ENCODE peak calls at places on chromosomes 12 and 14, in nine cellular contexts. S, O, F, Z, Y, Q, U, X and N are unnamed samples.

GRCh38 chr12:54182086-54182485 is 6.7 kb downstream of the SMUG1 start:
- DNase-seq in S (no peak), O (no peak), F (no peak), Z (no peak), Y (no peak), Q (no peak), U (no peak), X (no peak), N (no peak)

GRCh38 chr12:54428050-54429013 is 9.3 kb upstream of the ITGA5 start:
- DNase-seq in S (no peak), O (peak), F (no peak), Z (peak), Y (no peak), Q (no peak), U (no peak), X (peak), N (peak)

GRCh38 chr12:21642707-21643389 is 14.8 kb downstream of the LDHB start:
- DNase-seq in S (no peak), O (no peak), F (no peak), Z (peak), Y (no peak), Q (no peak), U (no peak), X (no peak), N (peak)

GRCh38 chr14:106200539-106201310 is 674.3 kb downstream of the TMEM121 start:
- DNase-seq in S (no peak), O (no peak), F (no peak), Z (no peak), Y (no peak), Q (no peak), U (no peak), X (no peak), N (no peak)

GRCh38 chr14:74008843-74009499 is 10.1 kb downstream of the ENTPD5 start:
- DNase-seq in S (no peak), O (no peak), F (no peak), Z (no peak), Y (no peak), Q (no peak), U (no peak), X (no peak), N (no peak)

GRCh38 chr14:44854114-44854513 is 107.6 kb downstream of the KLHL28 start:
- DNase-seq in S (no peak), O (peak), F (no peak), Z (no peak), Y (no peak), Q (no peak), U (no peak), X (no peak), N (no peak)

GRCh38 chr12:16506394-16506793 is 99.6 kb downstream of the LMO3 start:
- DNase-seq in S (no peak), O (no peak), F (no peak), Z (no peak), Y (no peak), Q (no peak), U (no peak), X (no peak), N (no peak)

GRCh38 chr12:7681535-7681934 is 14.0 kb downstream of the GDF3 start:
- DNase-seq in S (no peak), O (no peak), F (no peak), Z (no peak), Y (no peak), Q (no peak), U (no peak), X (no peak), N (no peak)

GRCh38 chr14:33435911-33436310 is 497.2 kb downstream of the NPAS3 start:
- DNase-seq in S (no peak), O (no peak), F (no peak), Z (peak), Y (no peak), Q (no peak), U (no peak), X (no peak), N (peak)

GRCh38 chr12:69057742-69058141 is 124.8 kb upstream of the CPM start:
- DNase-seq in S (no peak), O (no peak), F (no peak), Z (no peak), Y (no peak), Q (peak), U (no peak), X (no peak), N (no peak)

GRCh38 chr14:36653412-36653811 is 8.2 kb upstream of the PAX9 start:
- DNase-seq in S (no peak), O (no peak), F (no peak), Z (no peak), Y (no peak), Q (no peak), U (no peak), X (no peak), N (no peak)

GRCh38 chr14:90388437-90388836 is 8.4 kb upstream of the CALM1 start:
- DNase-seq in S (no peak), O (peak), F (no peak), Z (peak), Y (no peak), Q (no peak), U (peak), X (peak), N (peak)

GRCh38 chr12:108653082-108653516 is 19.4 kb upstream of the SELPLG start:
- DNase-seq in S (no peak), O (no peak), F (no peak), Z (no peak), Y (no peak), Q (no peak), U (no peak), X (no peak), N (no peak)

GRCh38 chr12:66130267-66131066 is at the start of gene LLPH:
- DNase-seq in S (peak), O (peak), F (peak), Z (peak), Y (peak), Q (peak), U (peak), X (peak), N (peak)

GRCh38 chr12:5768171-5768879 is 176.7 kb downstream of the ANO2 start:
- DNase-seq in S (no peak), O (no peak), F (no peak), Z (no peak), Y (peak), Q (no peak), U (peak), X (no peak), N (no peak)

GRCh38 chr12:30515351-30515750 is 180.3 kb downstream of the IPO8 start:
- DNase-seq in S (no peak), O (no peak), F (peak), Z (peak), Y (no peak), Q (no peak), U (no peak), X (no peak), N (peak)

GRCh38 chr12:47577213-47577612 is 128.6 kb downstream of the RPAP3 start:
- DNase-seq in S (no peak), O (no peak), F (no peak), Z (no peak), Y (no peak), Q (no peak), U (no peak), X (no peak), N (no peak)

GRCh38 chr12:99670635-99671034 is 23.1 kb downstream of the GARIN6 start:
- DNase-seq in S (no peak), O (no peak), F (no peak), Z (no peak), Y (no peak), Q (no peak), U (no peak), X (no peak), N (no peak)

DNA sequence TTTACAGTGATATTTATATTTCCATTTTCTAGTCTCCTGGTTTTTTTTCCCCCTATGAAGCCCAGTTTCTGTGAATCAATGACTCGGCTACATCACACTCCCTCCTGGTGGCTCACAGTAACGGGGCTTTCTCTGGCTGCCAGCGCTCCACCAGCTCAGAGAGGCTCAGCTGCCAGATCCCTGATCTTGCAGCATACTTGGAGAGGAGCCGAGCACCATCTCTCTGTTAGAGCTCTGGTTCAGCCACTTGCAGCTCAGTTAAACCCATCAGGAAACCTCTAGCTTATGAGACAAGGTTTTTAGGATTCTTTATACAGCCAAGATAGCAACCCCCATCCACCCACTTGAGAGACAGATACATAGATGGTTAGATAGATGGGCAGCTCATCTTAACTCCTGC is 74.6 kb downstream of the CIT start:
- DNase-seq in S (no peak), O (no peak), F (no peak), Z (peak), Y (no peak), Q (peak), U (peak), X (no peak), N (no peak)
- TF ChIP-seq CTCF in S (no peak), O (no peak), F (no peak), Z (no peak), Y (no peak), Q (no peak), U (no peak), X (no peak), N (no peak)

GRCh38 chr12:114134922-114135321 is 168.8 kb upstream of the RBM19 start:
- DNase-seq in S (no peak), O (no peak), F (no peak), Z (no peak), Y (no peak), Q (no peak), U (no peak), X (no peak), N (no peak)

GRCh38 chr12:114136656-114137055 is 170.5 kb upstream of the RBM19 start:
- DNase-seq in S (no peak), O (no peak), F (no peak), Z (no peak), Y (no peak), Q (no peak), U (no peak), X (no peak), N (no peak)

GRCh38 chr12:114131824-114132223 is 165.7 kb upstream of the RBM19 start:
- DNase-seq in S (no peak), O (peak), F (no peak), Z (no peak), Y (no peak), Q (no peak), U (no peak), X (peak), N (no peak)
- TF ChIP-seq CTCF in S (no peak), O (no peak), F (no peak), Z (no peak), Y (no peak), Q (no peak), U (no peak), X (peak), N (no peak)

GRCh38 chr12:12705833-12706520 is 10.0 kb upstream of the GPR19 start:
- DNase-seq in S (no peak), O (no peak), F (no peak), Z (no peak), Y (no peak), Q (no peak), U (no peak), X (no peak), N (no peak)

GRCh38 chr12:12700249-12700648 is 4.3 kb upstream of the GPR19 start:
- DNase-seq in S (no peak), O (no peak), F (no peak), Z (no peak), Y (no peak), Q (no peak), U (no peak), X (no peak), N (no peak)

GRCh38 chr12:12701457-12701856 is 5.5 kb upstream of the GPR19 start:
- DNase-seq in S (no peak), O (peak), F (no peak), Z (no peak), Y (no peak), Q (no peak), U (no peak), X (peak), N (no peak)

GRCh38 chr12:12699345-12699744 is 3.4 kb upstream of the GPR19 start:
- DNase-seq in S (no peak), O (no peak), F (no peak), Z (no peak), Y (no peak), Q (no peak), U (no peak), X (no peak), N (no peak)

DNA sequence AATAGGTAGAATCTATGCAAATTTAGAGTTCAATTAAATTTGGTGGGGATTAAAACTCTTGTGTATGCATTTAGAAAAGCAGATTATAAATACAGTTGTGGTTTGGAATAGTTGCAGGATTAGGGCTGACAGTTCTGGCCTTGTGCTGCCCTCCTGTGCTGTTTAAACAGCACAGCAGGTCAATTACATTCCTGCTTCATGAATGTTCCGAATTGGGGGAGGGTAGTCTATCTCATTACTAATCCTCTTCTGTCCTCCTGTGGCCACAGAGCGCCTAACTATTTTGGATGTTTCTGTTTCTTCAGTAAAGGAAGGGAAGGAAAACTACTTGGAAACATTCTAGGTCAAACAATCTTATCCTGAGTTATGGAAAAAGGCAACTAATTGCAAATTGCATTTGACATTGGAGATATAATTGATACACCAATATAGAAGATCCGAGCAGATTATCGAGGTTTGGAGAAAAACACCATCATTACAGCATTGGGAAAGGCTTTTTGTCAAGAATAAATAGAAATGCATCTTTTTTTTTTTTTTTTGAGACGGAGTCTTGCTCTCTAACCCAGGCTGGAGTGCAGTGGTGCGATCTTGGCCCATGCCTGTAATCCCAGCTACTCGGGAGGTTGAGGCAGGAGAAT is 8.7 kb upstream of the GPR19 start:
- DNase-seq in S (peak), O (peak), F (peak), Z (peak), Y (no peak), Q (no peak), U (peak), X (peak), N (peak)
- TF ChIP-seq CTCF in S (peak), O (peak), F (peak), Z (peak), Y (peak), Q (peak), U (peak), X (peak), N (peak)

GRCh38 chr12:121400332-121401139 is 618 bp downstream of the RNF34 start:
- DNase-seq in S (peak), O (peak), F (peak), Z (peak), Y (peak), Q (peak), U (peak), X (peak), N (peak)
- TF ChIP-seq CTCF in S (no peak), O (no peak), F (no peak), Z (no peak), Y (no peak), Q (no peak), U (no peak), X (no peak), N (no peak)

DNA sequence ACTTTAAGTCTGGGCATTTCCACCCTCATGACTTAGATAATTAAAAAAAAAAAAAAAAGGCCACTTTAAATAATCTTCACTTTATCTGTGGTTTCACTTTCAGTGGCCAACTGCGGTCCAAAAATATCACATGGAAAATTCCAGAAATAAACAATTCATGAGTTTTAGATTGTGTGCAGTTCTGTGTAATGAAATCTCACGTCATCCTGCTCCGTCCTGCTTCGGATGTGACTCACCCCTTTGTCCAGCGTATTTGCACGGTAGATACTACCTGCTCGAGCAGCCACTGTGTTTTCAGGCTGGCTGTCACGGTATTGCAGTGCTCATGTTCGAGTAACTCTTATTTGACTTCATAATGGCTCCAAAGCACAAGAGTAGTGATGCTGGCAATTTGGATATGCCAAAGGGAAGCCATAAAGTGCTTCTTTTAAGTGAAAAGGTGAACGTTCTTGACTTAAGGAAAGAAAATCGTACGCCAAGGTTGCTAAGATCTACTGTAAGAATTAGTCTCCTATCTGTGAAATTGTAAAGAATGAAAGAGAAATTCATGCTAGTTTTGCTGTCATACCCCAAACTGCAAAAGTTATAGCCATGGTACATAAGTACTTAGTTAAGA is 2.4 kb downstream of the E2F7 start:
- DNase-seq in S (peak), O (no peak), F (no peak), Z (peak), Y (no peak), Q (no peak), U (no peak), X (no peak), N (peak)
- TF ChIP-seq CTCF in S (no peak), O (no peak), F (no peak), Z (no peak), Y (no peak), Q (no peak), U (no peak), X (no peak), N (no peak)

DNA sequence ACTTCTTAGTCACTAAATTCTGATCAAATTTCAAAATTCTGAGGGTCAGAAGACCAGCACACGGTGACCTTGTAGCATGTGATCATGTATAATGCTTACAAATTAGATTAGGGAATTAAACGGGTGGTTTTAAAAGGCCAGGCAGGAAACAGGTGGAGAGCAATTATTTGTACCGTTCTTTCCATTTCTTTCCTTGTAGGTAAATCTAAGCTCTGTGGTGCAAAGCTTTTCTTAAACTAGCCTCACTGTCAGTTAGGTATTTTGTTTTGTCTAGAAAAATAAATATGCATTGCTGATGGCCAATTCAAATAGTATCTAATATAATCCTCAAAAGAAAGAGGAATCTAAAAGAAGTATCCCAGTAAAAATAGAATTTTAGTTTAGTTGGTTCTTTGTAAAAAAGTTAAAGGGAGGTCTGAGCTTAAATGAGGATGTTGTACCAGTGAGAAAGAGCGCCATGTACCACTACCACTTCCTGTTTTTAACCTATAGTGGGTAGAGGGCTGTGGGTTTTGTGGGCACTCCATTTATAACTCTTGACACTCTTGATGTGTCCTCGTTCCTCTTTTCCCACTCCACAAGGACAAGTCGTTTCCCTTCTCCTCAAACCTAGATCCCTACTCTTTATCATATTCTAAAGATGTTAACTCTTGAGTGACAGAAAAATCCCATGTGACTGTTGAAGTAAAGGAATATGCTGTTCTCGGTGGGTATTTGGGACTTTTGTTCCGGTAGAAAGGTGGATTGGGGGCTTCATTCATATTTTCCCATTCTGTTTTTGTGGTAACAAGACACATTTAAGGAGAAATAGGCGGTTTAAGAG is 50.9 kb downstream of the SLC38A1 start:
- DNase-seq in S (no peak), O (no peak), F (no peak), Z (no peak), Y (no peak), Q (no peak), U (no peak), X (no peak), N (no peak)
- TF ChIP-seq CTCF in S (no peak), O (no peak), F (no peak), Z (no peak), Y (no peak), Q (no peak), U (no peak), X (no peak), N (no peak)

GRCh38 chr12:110606253-110606611 is 7.7 kb upstream of the TCTN1 start:
- DNase-seq in S (no peak), O (no peak), F (no peak), Z (no peak), Y (no peak), Q (no peak), U (no peak), X (no peak), N (no peak)

GRCh38 chr12:110597885-110598284 is 14.8 kb upstream of the PPTC7 start:
- DNase-seq in S (no peak), O (no peak), F (no peak), Z (no peak), Y (no peak), Q (no peak), U (no peak), X (no peak), N (no peak)

GRCh38 chr12:110599334-110599733 is 14.6 kb upstream of the TCTN1 start:
- DNase-seq in S (no peak), O (no peak), F (no peak), Z (no peak), Y (no peak), Q (no peak), U (no peak), X (no peak), N (no peak)

DNA sequence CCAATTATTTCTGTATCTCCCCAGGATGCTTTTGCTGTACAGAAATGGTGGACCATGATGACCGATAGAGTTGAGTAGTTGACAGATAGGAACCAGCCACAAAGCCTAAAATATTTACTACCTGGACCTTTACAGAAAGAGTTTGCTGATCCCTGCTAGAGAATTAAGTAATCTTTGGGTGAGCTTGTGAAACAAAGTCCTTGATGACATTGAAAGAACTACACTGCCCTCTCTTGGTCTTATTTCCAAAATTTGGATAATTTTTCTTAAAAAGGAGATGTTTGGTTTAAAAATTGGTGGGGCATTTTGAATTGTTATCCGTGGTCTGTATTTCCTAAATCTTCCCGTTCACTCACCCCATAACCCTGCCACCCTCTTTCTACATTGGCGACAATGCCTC is 13.7 kb upstream of the TCTN1 start:
- DNase-seq in S (no peak), O (no peak), F (peak), Z (peak), Y (no peak), Q (no peak), U (no peak), X (no peak), N (peak)
- TF ChIP-seq CTCF in S (peak), O (no peak), F (peak), Z (peak), Y (peak), Q (peak), U (peak), X (peak), N (peak)